ENCODE peak calls at places on chromosomes 16 and 17, in ten cellular contexts. M, X, O, B, S, U, C, E, T and D are unnamed samples.

GRCh38 chr17:40178021-40178601 is 841 bp downstream of the RAPGEFL1 start:
- DNase-seq in M (no peak), X (no peak), O (no peak), B (no peak), S (no peak), U (no peak), C (no peak), E (no peak), T (no peak), D (no peak)

GRCh38 chr16:86649875-86650274 is 71.5 kb downstream of the FOXL1 start:
- DNase-seq in M (no peak), X (no peak), O (no peak), B (no peak), S (no peak), U (no peak), C (no peak), E (no peak), T (no peak), D (no peak)

GRCh38 chr17:17792551-17793377 is 44.0 kb downstream of the SREBF1 start:
- DNase-seq in M (peak; percentile 61), X (no peak), O (peak; percentile 64), B (no peak), S (no peak), U (peak; percentile 62), C (peak; percentile 75), E (peak; percentile 61), T (no peak), D (no peak)

GRCh38 chr17:47739150-47739549 is 6.1 kb downstream of the TBX21 start:
- DNase-seq in M (no peak), X (peak; percentile 25), O (no peak), B (peak; percentile 62), S (no peak), U (no peak), C (no peak), E (no peak), T (no peak), D (no peak)

GRCh38 chr17:79970576-79971068 is 65.0 kb downstream of the TBC1D16 start:
- DNase-seq in M (no peak), X (peak; percentile 30), O (peak; percentile 25), B (no peak), S (peak; percentile 84), U (no peak), C (no peak), E (no peak), T (peak; percentile 29), D (peak; percentile 48)

GRCh38 chr17:46818929-46819859 is 702 bp upstream of the WNT3 start:
- DNase-seq in M (no peak), X (no peak), O (peak; percentile 50), B (no peak), S (no peak), U (no peak), C (peak; percentile 41), E (peak; percentile 23), T (no peak), D (no peak)

GRCh38 chr17:74859439-74860228 is at the start of gene GRIN2C:
- DNase-seq in M (no peak), X (no peak), O (peak; percentile 64), B (no peak), S (no peak), U (no peak), C (no peak), E (peak; percentile 22), T (no peak), D (no peak)

GRCh38 chr16:75317101-75317522 is 65.7 kb upstream of the BCAR1 start:
- DNase-seq in M (no peak), X (no peak), O (no peak), B (no peak), S (no peak), U (no peak), C (no peak), E (no peak), T (no peak), D (no peak)

GRCh38 chr16:71504901-71505300 is 15.8 kb upstream of the ZNF19 start:
- DNase-seq in M (no peak), X (no peak), O (no peak), B (no peak), S (no peak), U (no peak), C (no peak), E (no peak), T (no peak), D (peak; percentile 79)

GRCh38 chr17:49443862-49444261 is 29.2 kb upstream of the PHB1 start:
- DNase-seq in M (no peak), X (no peak), O (no peak), B (no peak), S (no peak), U (no peak), C (no peak), E (no peak), T (no peak), D (no peak)

GRCh38 chr16:52690468-52690867 is 143.5 kb upstream of the TOX3 start:
- DNase-seq in M (no peak), X (no peak), O (no peak), B (no peak), S (no peak), U (no peak), C (no peak), E (no peak), T (no peak), D (no peak)

GRCh38 chr17:53122966-53123365 is 699.8 kb upstream of the KIF2B start:
- DNase-seq in M (no peak), X (no peak), O (no peak), B (no peak), S (no peak), U (no peak), C (no peak), E (no peak), T (no peak), D (no peak)

GRCh38 chr17:28475151-28475900 is 1.9 kb downstream of the SLC13A2 start:
- DNase-seq in M (no peak), X (no peak), O (peak; percentile 22), B (no peak), S (peak; percentile 78), U (no peak), C (no peak), E (no peak), T (peak; percentile 17), D (no peak)

GRCh38 chr16:87463722-87464690 is 28.8 kb downstream of the ZCCHC14 start:
- DNase-seq in M (no peak), X (no peak), O (no peak), B (no peak), S (no peak), U (peak; percentile 29), C (no peak), E (peak; percentile 31), T (no peak), D (peak; percentile 34)

GRCh38 chr17:21817791-21818364 is 125.6 kb downstream of the KCNJ18 start:
- DNase-seq in M (no peak), X (peak; percentile 63), O (no peak), B (no peak), S (no peak), U (no peak), C (no peak), E (no peak), T (no peak), D (no peak)

GRCh38 chr17:8451937-8452614 is 16.4 kb downstream of the NDEL1 start:
- DNase-seq in M (no peak), X (no peak), O (no peak), B (no peak), S (no peak), U (no peak), C (no peak), E (no peak), T (no peak), D (no peak)

GRCh38 chr16:5916711-5917191 is 819.2 kb upstream of the EEF2KMT start:
- DNase-seq in M (no peak), X (no peak), O (no peak), B (no peak), S (no peak), U (no peak), C (no peak), E (no peak), T (no peak), D (peak; percentile 39)

GRCh38 chr17:81160747-81161453 is 4.4 kb upstream of the PVALEF start:
- DNase-seq in M (no peak), X (peak; percentile 72), O (peak; percentile 32), B (no peak), S (no peak), U (no peak), C (no peak), E (no peak), T (no peak), D (no peak)

GRCh38 chr17:44074231-44074910 is 3.8 kb downstream of the G6PC3 start:
- DNase-seq in M (no peak), X (no peak), O (no peak), B (no peak), S (no peak), U (no peak), C (no peak), E (no peak), T (no peak), D (no peak)

GRCh38 chr16:5907544-5907943 is 809.9 kb upstream of the EEF2KMT start:
- DNase-seq in M (no peak), X (no peak), O (no peak), B (no peak), S (no peak), U (no peak), C (no peak), E (no peak), T (no peak), D (no peak)

GRCh38 chr17:78409191-78409621 is 30.8 kb downstream of the PGS1 start:
- DNase-seq in M (no peak), X (no peak), O (no peak), B (no peak), S (no peak), U (no peak), C (no peak), E (no peak), T (no peak), D (no peak)